ENCODE peak calls at places on chromosome 3, in four cellular contexts. S is neural progenitor cell, F is IMR-90, C is heart left ventricle. G is an unnamed sample.

GRCh38 chr3:175193815-175194518 is 334.8 kb downstream of the NAALADL2 start:
- DNase-seq in S (no peak), F (peak), C (no peak), G (peak)

GRCh38 chr3:27184261-27184660 is 184.9 kb downstream of the NEK10 start:
- DNase-seq in S (no peak), F (no peak), C (no peak), G (no peak)

GRCh38 chr3:119033393-119034255 is 1.0 kb downstream of the IGSF11 start:
- DNase-seq in S (no peak), F (no peak), C (no peak), G (no peak)

GRCh38 chr3:48716508-48716981 is 476 bp downstream of the IP6K2 start:
- DNase-seq in S (peak), F (no peak), C (no peak), G (no peak)

GRCh38 chr3:185831195-185831594 is 6.4 kb upstream of the IGF2BP2 start:
- DNase-seq in S (no peak), F (no peak), C (no peak), G (no peak)

GRCh38 chr3:177211503-177212277 is 14.4 kb upstream of the TBL1XR1 start:
- DNase-seq in S (no peak), F (no peak), C (no peak), G (peak)

GRCh38 chr3:169453256-169454059 is 210.1 kb downstream of the MECOM start:
- DNase-seq in S (no peak), F (no peak), C (no peak), G (no peak)

GRCh38 chr3:100554373-100554676 is 55.1 kb upstream of the ADGRG7 start:
- DNase-seq in S (no peak), F (no peak), C (no peak), G (no peak)

GRCh38 chr3:129121792-129122696 is at the start of gene RAB43:
- DNase-seq in S (peak), F (peak), C (peak), G (peak)

GRCh38 chr3:119125742-119126507 is 20.0 kb upstream of the TEX55 start:
- DNase-seq in S (peak), F (no peak), C (no peak), G (no peak)

GRCh38 chr3:160368804-160369203 is 30.2 kb downstream of the IFT80 start:
- DNase-seq in S (no peak), F (no peak), C (no peak), G (no peak)

GRCh38 chr3:122146466-122146865 is 37.0 kb upstream of the CASR start:
- DNase-seq in S (no peak), F (no peak), C (no peak), G (no peak)

GRCh38 chr3:151434151-151434890 is 26.5 kb downstream of the IGSF10 start:
- DNase-seq in S (no peak), F (peak), C (no peak), G (peak)

GRCh38 chr3:187678869-187679268 is 8.7 kb upstream of the SST start:
- DNase-seq in S (peak), F (peak), C (no peak), G (peak)

GRCh38 chr3:51622868-51623267 is 48.2 kb upstream of the TEX264 start:
- DNase-seq in S (no peak), F (peak), C (no peak), G (peak)

GRCh38 chr3:62183087-62183486 is 190.3 kb downstream of the FEZF2 start:
- DNase-seq in S (no peak), F (no peak), C (no peak), G (no peak)

GRCh38 chr3:13244695-13245449 is 171.6 kb upstream of the IQSEC1 start:
- DNase-seq in S (no peak), F (no peak), C (no peak), G (peak)

GRCh38 chr3:168545591-168545990 is 449.9 kb upstream of the GOLIM4 start:
- DNase-seq in S (peak), F (peak), C (peak), G (no peak)

GRCh38 chr3:69941439-69942176 is 57.9 kb upstream of the SAMMSON start:
- DNase-seq in S (no peak), F (peak), C (no peak), G (peak)

GRCh38 chr3:183080628-183081027 is 18.7 kb downstream of the MCCC1 start:
- DNase-seq in S (no peak), F (no peak), C (no peak), G (no peak)

GRCh38 chr3:144244662-144245061 is 273.0 kb downstream of the DIPK2A start:
- DNase-seq in S (peak), F (no peak), C (no peak), G (peak)

GRCh38 chr3:43180027-43180426 is 74.1 kb upstream of the POMGNT2 start:
- DNase-seq in S (no peak), F (peak), C (peak), G (peak)

GRCh38 chr3:141519587-141519986 is 32.8 kb downstream of the RASA2 start:
- DNase-seq in S (no peak), F (no peak), C (no peak), G (no peak)

GRCh38 chr3:111128884-111129283 is 57.3 kb downstream of the NECTIN3 start:
- DNase-seq in S (no peak), F (peak), C (no peak), G (no peak)

GRCh38 chr3:66816110-66816761 is 181.9 kb upstream of the KBTBD8 start:
- DNase-seq in S (peak), F (peak), C (no peak), G (peak)

GRCh38 chr3:13092621-13093339 is 19.6 kb upstream of the IQSEC1 start:
- DNase-seq in S (no peak), F (no peak), C (peak), G (no peak)

GRCh38 chr3:55534876-55535275 is 47.8 kb upstream of the WNT5A start:
- DNase-seq in S (no peak), F (no peak), C (no peak), G (peak)

GRCh38 chr3:179347108-179347382 is 464 bp upstream of the MFN1 start:
- DNase-seq in S (no peak), F (no peak), C (no peak), G (no peak)

GRCh38 chr3:186882881-186883685 is 40.6 kb downstream of the ADIPOQ start:
- DNase-seq in S (no peak), F (peak), C (no peak), G (peak)

GRCh38 chr3:37902674-37903073 is 41.0 kb downstream of the CTDSPL start:
- DNase-seq in S (no peak), F (no peak), C (no peak), G (no peak)

GRCh38 chr3:46942079-46942478 is 34.5 kb downstream of the CCDC12 start:
- DNase-seq in S (no peak), F (no peak), C (no peak), G (no peak)

GRCh38 chr3:15933439-15934144 is 135.8 kb upstream of the ANKRD28 start:
- DNase-seq in S (no peak), F (peak), C (no peak), G (peak)

GRCh38 chr3:43319364-43319763 is 33.0 kb downstream of the SNRK start:
- DNase-seq in S (no peak), F (no peak), C (peak), G (no peak)

GRCh38 chr3:167198949-167199348 is 181.1 kb downstream of the ZBBX start:
- DNase-seq in S (no peak), F (no peak), C (no peak), G (no peak)

GRCh38 chr3:12681089-12681488 is 17.2 kb upstream of the RAF1 start:
- DNase-seq in S (no peak), F (no peak), C (no peak), G (no peak)

GRCh38 chr3:100260081-100260684 is 609 bp upstream of the TBC1D23 start:
- DNase-seq in S (peak), F (peak), C (peak), G (peak)

DNA sequence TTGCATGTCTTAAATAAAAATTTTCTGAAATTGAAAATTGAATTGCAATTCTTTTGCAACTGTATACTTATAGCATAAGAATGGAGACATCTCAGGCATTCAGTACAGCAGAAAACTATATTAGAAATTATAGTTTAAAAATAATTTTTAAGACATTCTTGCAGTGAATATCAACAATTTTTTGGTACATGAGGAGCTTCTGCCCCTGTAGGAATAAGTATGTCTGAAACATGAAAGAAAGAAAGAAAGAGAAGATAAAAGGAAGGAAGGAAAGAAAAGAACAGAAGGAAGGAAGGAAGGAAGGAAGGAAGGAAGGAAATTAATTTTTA is 165.0 kb downstream of the GMNC start:
- DNase-seq in S (no peak), F (no peak), C (no peak), G (no peak)
- TF ChIP-seq CTCF in S (no peak), F (no peak), C (no peak), G (no peak)

DNA sequence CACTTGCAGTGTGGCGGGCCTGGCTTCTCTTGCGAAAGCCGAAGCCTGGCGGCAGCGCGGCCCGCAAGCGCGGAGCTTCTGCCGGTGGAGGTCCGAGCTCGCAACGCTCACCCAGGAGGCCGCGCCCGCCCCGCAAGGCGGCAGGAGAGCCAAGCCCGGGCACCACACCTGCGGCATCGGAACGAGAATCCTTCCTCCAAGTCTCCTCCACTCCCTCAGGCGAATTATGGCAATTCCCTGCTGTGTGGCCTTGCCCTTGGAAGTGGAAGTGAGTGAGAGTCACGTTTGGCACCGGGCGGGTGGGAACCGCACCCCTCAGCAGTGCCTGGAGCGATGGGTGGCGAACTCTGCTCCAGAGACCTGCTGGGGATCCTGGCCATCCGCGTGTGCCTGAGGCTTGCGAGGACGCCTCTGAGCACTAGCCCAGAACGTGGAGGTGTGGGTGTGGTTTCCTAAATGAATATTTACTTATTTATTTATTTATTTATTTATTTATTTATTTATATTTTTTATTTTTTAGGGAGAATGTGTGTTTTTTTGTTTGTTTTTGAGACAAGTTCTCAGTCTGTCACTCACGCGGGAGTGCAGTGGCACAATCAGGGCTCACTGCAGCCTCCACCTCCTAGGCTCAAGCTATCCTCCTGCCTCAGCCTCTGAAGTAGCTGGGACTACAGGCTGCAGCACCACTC is 133.7 kb upstream of the UBE2E1 start:
- DNase-seq in S (no peak), F (no peak), C (peak), G (no peak)
- TF ChIP-seq CTCF in S (no peak), F (no peak), C (no peak), G (no peak)

DNA sequence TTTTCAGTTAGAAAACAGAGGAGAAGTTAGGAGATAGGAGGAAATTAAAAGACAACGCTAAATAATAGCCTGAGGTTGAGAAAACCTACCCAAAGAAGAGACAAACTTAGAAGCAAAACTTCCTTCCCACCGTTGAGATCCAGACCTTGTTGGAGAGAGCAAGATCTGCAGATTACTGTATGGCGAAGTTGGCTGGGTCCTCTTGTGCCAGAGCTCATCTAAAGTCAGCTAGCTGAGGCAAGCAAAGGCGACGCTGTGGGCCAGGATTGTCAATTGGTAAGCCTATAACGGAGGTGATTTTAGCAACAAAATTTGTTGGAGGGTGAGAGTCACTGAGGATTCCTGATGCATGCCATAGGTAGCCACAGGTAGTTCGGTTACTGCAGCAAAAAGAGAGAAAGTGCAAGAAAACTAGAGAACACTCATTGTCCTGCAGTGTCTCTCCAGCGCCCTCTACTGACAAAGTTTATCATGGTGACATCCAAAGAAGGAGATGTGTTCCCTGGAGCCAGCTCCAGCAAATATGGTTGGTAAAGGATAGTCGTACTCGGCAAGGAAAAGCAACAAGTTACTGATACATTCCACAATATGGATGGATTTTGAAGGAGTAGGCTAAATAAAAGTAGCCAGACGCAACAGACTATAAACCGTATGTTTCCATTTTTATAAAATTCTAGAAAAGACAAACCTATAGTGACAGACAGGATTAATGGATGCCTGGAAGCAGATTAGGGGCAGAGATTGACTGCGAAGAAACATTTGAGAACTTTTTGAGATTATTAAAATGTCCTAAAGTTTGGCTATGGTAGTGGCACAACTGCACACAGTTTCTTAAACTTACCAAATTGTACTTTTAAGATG is 9.8 kb upstream of the OR5K4 start:
- DNase-seq in S (peak), F (peak), C (no peak), G (peak)
- TF ChIP-seq CTCF in S (peak), F (peak), C (peak), G (peak)

GRCh38 chr3:196947136-196947859 is 5.0 kb upstream of the NCBP2 start:
- DNase-seq in S (no peak), F (no peak), C (no peak), G (no peak)
- TF ChIP-seq CTCF in S (no peak), F (peak), C (no peak), G (peak)

DNA sequence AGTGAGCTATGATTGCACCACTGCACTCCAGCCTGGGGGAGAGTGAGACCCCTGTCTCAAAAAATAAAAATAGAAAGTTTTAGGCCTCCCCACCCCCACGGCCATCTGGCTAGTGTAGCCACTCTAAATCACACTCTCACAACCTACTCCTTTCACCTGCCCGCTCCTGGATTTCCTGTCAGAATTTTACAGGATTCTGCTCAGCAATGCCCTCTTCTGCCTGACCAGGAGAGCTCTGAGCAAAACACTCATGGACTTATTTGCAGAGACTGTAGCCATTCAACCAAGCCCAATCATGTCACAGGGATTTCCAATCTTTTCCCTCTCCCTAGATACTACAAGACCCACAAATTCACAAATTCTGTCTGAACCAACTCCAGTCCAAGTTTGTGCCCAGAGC is 242.6 kb upstream of the TPRG1 start:
- DNase-seq in S (peak), F (no peak), C (no peak), G (peak)
- TF ChIP-seq CTCF in S (peak), F (no peak), C (no peak), G (peak)

GRCh38 chr3:14602006-14602803 is 49.4 kb upstream of the CCDC174 start:
- DNase-seq in S (peak), F (no peak), C (no peak), G (no peak)
- TF ChIP-seq CTCF in S (peak), F (no peak), C (no peak), G (peak)

GRCh38 chr3:44926172-44926571 is 49.8 kb downstream of the ZDHHC3 start:
- DNase-seq in S (peak), F (no peak), C (no peak), G (no peak)
- TF ChIP-seq CTCF in S (peak), F (no peak), C (no peak), G (no peak)

DNA sequence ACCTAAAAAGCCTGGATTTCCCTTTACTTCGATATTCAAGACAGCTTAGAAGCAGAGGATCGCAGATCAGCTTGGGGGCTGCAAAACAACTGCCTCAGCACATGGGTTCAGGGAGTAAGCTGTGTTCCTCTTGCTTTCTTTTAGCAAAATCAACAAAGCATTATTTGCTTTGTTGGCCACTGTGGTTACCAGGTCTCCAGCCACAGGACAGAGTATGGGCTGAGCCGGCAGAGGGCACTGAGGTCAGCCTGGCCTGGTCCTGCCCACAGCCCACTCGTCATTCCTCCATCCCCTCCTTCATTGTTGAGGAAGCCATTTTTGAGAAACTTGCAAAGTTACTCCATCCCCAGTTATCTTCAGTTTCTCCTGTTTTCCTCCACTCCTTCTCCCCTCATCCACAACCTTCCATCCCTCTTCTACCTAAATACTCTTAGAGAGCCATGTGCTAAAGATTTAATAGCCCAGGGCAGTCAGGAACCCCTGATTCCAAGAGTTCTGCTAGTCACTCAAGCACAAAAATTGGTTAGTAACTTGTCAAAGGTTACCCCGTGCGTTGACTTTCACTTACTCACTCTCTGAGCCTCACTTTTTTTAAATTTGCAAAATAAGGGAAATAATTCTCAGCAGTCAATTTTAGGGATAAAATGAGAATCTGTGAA is 60.0 kb upstream of the HES1 start:
- DNase-seq in S (peak), F (no peak), C (no peak), G (no peak)
- TF ChIP-seq CTCF in S (peak), F (no peak), C (no peak), G (no peak)

GRCh38 chr3:74413547-74414241 is 200.8 kb downstream of the CNTN3 start:
- DNase-seq in S (no peak), F (no peak), C (no peak), G (no peak)
- TF ChIP-seq CTCF in S (no peak), F (no peak), C (no peak), G (no peak)